ENCODE peak calls at places on chromosomes 5 and 9, in six cellular contexts. M is kidney epithelial cell, D is cardiac muscle cell, T is endodermal cell, N is heart left ventricle, Z is stomach. V is an unnamed sample. For H3K36me3, the result is how much of the 10 kb centered on the place peaks cover.

GRCh38 chr9:78439192-78439865 is 142.4 kb downstream of the PSAT1 start:
- DNase-seq in M (peak), D (peak), T (peak), N (peak), Z (peak), V (peak)

GRCh38 chr5:116528519-116529234 is 45.9 kb downstream of the SEMA6A start:
- DNase-seq in T (peak), Z (no peak), N (no peak), D (no peak), M (no peak), V (no peak)

GRCh38 chr5:149667084-149667826 is 62.9 kb upstream of the PPARGC1B start:
- DNase-seq in T (peak), Z (no peak), D (peak), N (no peak), M (no peak), V (peak)

GRCh38 chr5:157689942-157690689 is 18.8 kb downstream of the C5orf52 start:
- DNase-seq in N (no peak), T (peak), Z (no peak), M (no peak), D (peak), V (peak)

GRCh38 chr5:176415240-176416122 is 858 bp downstream of the CLTB start:
- DNase-seq in D (peak), T (peak), Z (peak), M (no peak), N (no peak), V (no peak)

GRCh38 chr5:58459276-58459859 is 518 bp downstream of the PLK2 start:
- DNase-seq in N (peak), D (peak), M (no peak), T (peak), Z (peak), V (no peak)

GRCh38 chr5:122916490-122916889 is 71.1 kb downstream of the SNX24 start:
- DNase-seq in D (no peak), T (no peak), N (no peak), Z (no peak), M (no peak), V (no peak)

GRCh38 chr9:107727113-107727780 is 237.7 kb upstream of the KLF4 start:
- DNase-seq in Z (no peak), D (no peak), N (no peak), M (no peak), T (no peak), V (no peak)

GRCh38 chr9:107137495-107138202 is 145.4 kb upstream of the RAD23B start:
- DNase-seq in Z (no peak), D (peak), T (no peak), N (no peak), M (no peak), V (peak)

GRCh38 chr9:76704601-76705204 is 59.5 kb upstream of the PCA3 start:
- DNase-seq in Z (no peak), M (peak), T (peak), D (peak), N (no peak), V (peak)

GRCh38 chr5:94538260-94538659 is 80.1 kb downstream of the KIAA0825 start:
- DNase-seq in M (no peak), T (no peak), D (no peak), Z (no peak), N (no peak), V (no peak)

GRCh38 chr9:1747568-1747967 is 267.6 kb upstream of the SMARCA2 start:
- DNase-seq in N (no peak), D (no peak), T (no peak), M (no peak), Z (no peak), V (no peak)

GRCh38 chr9:134545213-134546211 is 96.1 kb upstream of the COL5A1 start:
- DNase-seq in Z (no peak), D (peak), T (peak), M (no peak), N (no peak), V (peak)

GRCh38 chr9:127614961-127615360 is 2.9 kb downstream of the STXBP1 start:
- DNase-seq in T (no peak), Z (no peak), M (no peak), D (peak), N (no peak), V (no peak)

GRCh38 chr5:31722111-31722510 is 83.2 kb downstream of the PDZD2 start:
- DNase-seq in D (no peak), N (no peak), Z (no peak), M (no peak), T (no peak), V (no peak)

GRCh38 chr5:170266570-170267379 is 30.8 kb downstream of the LCP2 start:
- DNase-seq in M (no peak), N (no peak), T (no peak), D (no peak), Z (no peak), V (no peak)

GRCh38 chr9:114825126-114825525 is 19.3 kb upstream of the TNFSF15 start:
- DNase-seq in N (no peak), M (no peak), D (no peak), T (no peak), Z (no peak), V (no peak)

GRCh38 chr9:36903541-36904435 is 130.3 kb downstream of the PAX5 start:
- DNase-seq in D (peak), T (peak), N (no peak), M (peak), Z (peak), V (no peak)

GRCh38 chr5:31421806-31422586 is 109.9 kb downstream of the DROSHA start:
- DNase-seq in T (no peak), D (no peak), M (no peak), Z (no peak), N (no peak), V (no peak)

GRCh38 chr5:39148983-39149534 is 70.3 kb downstream of the FYB1 start:
- DNase-seq in M (no peak), Z (no peak), D (peak), N (no peak), T (no peak), V (no peak)

GRCh38 chr5:136374638-136375037 is 9.3 kb upstream of the TRPC7 start:
- DNase-seq in M (no peak), Z (no peak), D (no peak), T (no peak), N (no peak), V (no peak)

GRCh38 chr9:82490019-82490499 is 501.5 kb downstream of the SPATA31D1 start:
- DNase-seq in M (peak), N (no peak), T (peak), Z (no peak), D (peak), V (no peak)

GRCh38 chr5:14250778-14251711 is 107.9 kb downstream of the TRIO start:
- DNase-seq in N (no peak), D (no peak), M (no peak), Z (no peak), T (no peak), V (no peak)

GRCh38 chr9:69276775-69277174 is 48.2 kb upstream of the ENTREP1 start:
- DNase-seq in Z (no peak), M (no peak), D (peak), T (no peak), N (no peak), V (no peak)

GRCh38 chr5:154697335-154697734 is 57.8 kb upstream of the LARP1 start:
- DNase-seq in Z (no peak), N (no peak), T (no peak), M (no peak), D (no peak), V (no peak)

GRCh38 chr9:105355810-105356209 is 92.0 kb upstream of the FSD1L start:
- DNase-seq in N (no peak), D (peak), Z (no peak), M (no peak), T (no peak), V (no peak)

GRCh38 chr5:97501965-97502305 is 318.9 kb upstream of the RIOK2 start:
- DNase-seq in N (no peak), Z (no peak), D (peak), M (no peak), T (no peak), V (no peak)

GRCh38 chr5:93057311-93057710 is 523.7 kb downstream of the NR2F1-AS1 start:
- DNase-seq in T (no peak), M (no peak), Z (no peak), D (no peak), N (no peak), V (no peak)

GRCh38 chr9:129367287-129367686 is 189.2 kb upstream of the IER5L start:
- DNase-seq in M (no peak), T (no peak), N (peak), D (no peak), Z (no peak), V (no peak)

GRCh38 chr5:150641006-150641570 is 628 bp downstream of the SYNPO start:
- DNase-seq in Z (no peak), N (peak), T (no peak), D (peak), M (no peak), V (no peak)

GRCh38 chr5:86968311-86968753 is 299.4 kb upstream of the RASA1 start:
- DNase-seq in Z (no peak), N (peak), D (peak), M (no peak), T (peak), V (no peak)

GRCh38 chr9:98226516-98226915 is 28.9 kb downstream of the TBC1D2 start:
- DNase-seq in D (no peak), M (no peak), Z (no peak), T (no peak), N (no peak), V (no peak)

GRCh38 chr5:39040875-39041274 is 33.3 kb downstream of the RICTOR start:
- DNase-seq in M (no peak), D (no peak), Z (peak), T (no peak), N (no peak), V (no peak)

GRCh38 chr5:10719965-10720364 is 41.1 kb downstream of the DAP start:
- DNase-seq in D (no peak), T (no peak), N (no peak), Z (peak), M (peak), V (no peak)

GRCh38 chr5:168969341-168969863 is 331.5 kb downstream of the SLIT3 start:
- DNase-seq in N (no peak), D (no peak), M (no peak), Z (no peak), T (no peak), V (no peak)

GRCh38 chr5:168974081-168974480 is 326.9 kb downstream of the SLIT3 start:
- DNase-seq in N (no peak), Z (no peak), D (peak), M (peak), T (no peak), V (no peak)

GRCh38 chr5:168967882-168968620 is 332.9 kb downstream of the SLIT3 start:
- DNase-seq in D (no peak), M (no peak), T (no peak), Z (no peak), N (no peak), V (no peak)

GRCh38 chr5:168972650-168973241 is 328.2 kb downstream of the SLIT3 start:
- DNase-seq in D (no peak), T (no peak), Z (no peak), M (no peak), N (no peak), V (no peak)

GRCh38 chr5:168971100-168971499 is 329.8 kb downstream of the SLIT3 start:
- DNase-seq in M (no peak), D (no peak), Z (no peak), T (no peak), N (no peak), V (no peak)
- H3K4me3 ChIP-seq in M (no peak), D (no peak), Z (no peak), T (no peak), N (no peak), V (no peak)

GRCh38 chr9:124403246-124403645 is 12.0 kb downstream of the PSMB7 start:
- DNase-seq in N (no peak), T (no peak), Z (no peak), M (no peak), D (no peak), V (no peak)
- H3K36me3 ChIP-seq in N (half or more), T (half or more), Z (half or more), M (under half), D (under half), V (under half)

GRCh38 chr9:14961372-14962068 is 51.3 kb upstream of the FREM1 start:
- DNase-seq in N (no peak), T (peak), M (no peak), D (no peak), Z (no peak), V (no peak)
- H3K4me3 ChIP-seq in N (no peak), T (no peak), M (no peak), D (no peak), Z (no peak), V (no peak)

GRCh38 chr5:17383526-17383925 is 114.5 kb upstream of the TAF11L2 start:
- DNase-seq in N (no peak), Z (no peak), M (no peak), T (no peak), D (no peak), V (no peak)

GRCh38 chr5:17394086-17394485 is 103.9 kb upstream of the TAF11L2 start:
- DNase-seq in N (no peak), D (no peak), T (no peak), M (no peak), Z (no peak), V (no peak)

DNA sequence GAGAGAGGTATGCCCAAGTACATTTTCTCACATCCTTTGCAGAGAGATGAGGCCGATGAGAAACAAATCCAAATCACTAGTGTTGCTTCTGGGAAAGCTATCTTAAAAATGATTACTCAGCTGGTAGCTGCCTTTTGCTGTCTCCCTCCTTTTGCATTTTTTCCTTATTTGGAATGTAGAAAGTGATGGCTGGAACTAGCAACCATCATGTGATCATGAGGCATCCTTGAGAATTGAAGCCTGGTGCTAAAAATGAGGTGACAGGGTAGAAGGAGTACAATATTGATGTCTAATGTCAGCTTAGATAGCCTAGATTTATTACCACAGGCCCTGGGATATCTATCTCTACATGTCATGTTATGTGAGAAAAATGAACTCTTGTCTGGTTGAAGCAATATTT is 109.3 kb upstream of the TAF11L2 start:
- DNase-seq in T (no peak), D (no peak), M (no peak), N (no peak), Z (no peak), V (no peak)
- H3K36me3 ChIP-seq in T (under half), D (under half), M (under half), N (under half), Z (under half), V (under half)

GRCh38 chr9:135969064-135969683 is 8.0 kb upstream of the UBAC1 start:
- DNase-seq in N (no peak), Z (no peak), T (peak), M (no peak), D (peak), V (no peak)
- H3K4me3 ChIP-seq in N (no peak), Z (no peak), T (no peak), M (no peak), D (no peak), V (no peak)